ENCODE peak calls at places on chromosomes 11 and 22, in seven cellular contexts. One of them, this sample, is unnamed.

GRCh38 chr11:35304900-35305299 is 114.5 kb downstream of the SLC1A2 start:
- DNase-seq in iris pigment epithelial cell: no peak
- DNase-seq in heart left ventricle: no peak
- DNase-seq in hypothalamus: no peak
- DNase-seq in prostate gland: no peak
- DNase-seq in AG04450: no peak
- DNase-seq in neuronal stem cell: no peak
- DNase-seq in this sample: no peak

GRCh38 chr11:69339041-69339733 is 45.2 kb downstream of the MYEOV start:
- DNase-seq in iris pigment epithelial cell: no peak
- DNase-seq in heart left ventricle: no peak
- DNase-seq in hypothalamus: no peak
- DNase-seq in neuronal stem cell: no peak
- DNase-seq in AG04450: no peak
- DNase-seq in prostate gland: no peak
- DNase-seq in this sample: no peak

GRCh38 chr11:125777309-125777708 is 1.3 kb downstream of the PATE2 start:
- DNase-seq in AG04450: no peak
- DNase-seq in neuronal stem cell: no peak
- DNase-seq in iris pigment epithelial cell: peak; percentile 75
- DNase-seq in hypothalamus: no peak
- DNase-seq in heart left ventricle: no peak
- DNase-seq in prostate gland: no peak
- DNase-seq in this sample: no peak

GRCh38 chr11:13114566-13115465 is 105.7 kb downstream of the RASSF10 start:
- DNase-seq in AG04450: no peak
- DNase-seq in neuronal stem cell: peak; percentile 66
- DNase-seq in iris pigment epithelial cell: no peak
- DNase-seq in heart left ventricle: no peak
- DNase-seq in hypothalamus: no peak
- DNase-seq in prostate gland: peak; percentile 20
- DNase-seq in this sample: no peak

GRCh38 chr22:49739138-49739537 is 88.5 kb downstream of the BRD1 start:
- DNase-seq in hypothalamus: no peak
- DNase-seq in prostate gland: no peak
- DNase-seq in neuronal stem cell: no peak
- DNase-seq in AG04450: no peak
- DNase-seq in iris pigment epithelial cell: no peak
- DNase-seq in heart left ventricle: no peak
- DNase-seq in this sample: no peak

GRCh38 chr22:39907605-39908097 is 6.8 kb downstream of the GRAP2 start:
- DNase-seq in iris pigment epithelial cell: no peak
- DNase-seq in hypothalamus: no peak
- DNase-seq in prostate gland: no peak
- DNase-seq in heart left ventricle: no peak
- DNase-seq in AG04450: no peak
- DNase-seq in neuronal stem cell: no peak
- DNase-seq in this sample: no peak

GRCh38 chr11:65492637-65493366 is 6.0 kb upstream of the MALAT1 start:
- DNase-seq in neuronal stem cell: no peak
- DNase-seq in heart left ventricle: peak; percentile 90
- DNase-seq in iris pigment epithelial cell: peak; percentile 91
- DNase-seq in AG04450: no peak
- DNase-seq in hypothalamus: no peak
- DNase-seq in prostate gland: no peak
- DNase-seq in this sample: no peak

GRCh38 chr11:8006349-8006977 is 19.3 kb downstream of the EIF3F start:
- DNase-seq in heart left ventricle: peak; percentile 57
- DNase-seq in neuronal stem cell: peak; percentile 66
- DNase-seq in hypothalamus: no peak
- DNase-seq in iris pigment epithelial cell: peak; percentile 61
- DNase-seq in AG04450: peak; percentile 44
- DNase-seq in prostate gland: peak; percentile 28
- DNase-seq in this sample: peak; percentile 82

GRCh38 chr22:40178417-40179409 is 988 bp downstream of the TNRC6B start:
- DNase-seq in neuronal stem cell: peak; percentile 62
- DNase-seq in iris pigment epithelial cell: peak; percentile 55
- DNase-seq in hypothalamus: no peak
- DNase-seq in prostate gland: peak; percentile 33
- DNase-seq in heart left ventricle: no peak
- DNase-seq in AG04450: no peak
- DNase-seq in this sample: peak; percentile 21

GRCh38 chr11:57357827-57358226 is 19.7 kb downstream of the P2RX3 start:
- DNase-seq in heart left ventricle: no peak
- DNase-seq in iris pigment epithelial cell: peak; percentile 50
- DNase-seq in AG04450: no peak
- DNase-seq in neuronal stem cell: no peak
- DNase-seq in hypothalamus: no peak
- DNase-seq in prostate gland: no peak
- DNase-seq in this sample: peak; percentile 29

GRCh38 chr11:112961751-112962747 is 829 bp downstream of the NCAM1 start:
- DNase-seq in hypothalamus: peak; percentile 60
- DNase-seq in iris pigment epithelial cell: peak; percentile 23
- DNase-seq in AG04450: no peak
- DNase-seq in heart left ventricle: peak; percentile 29
- DNase-seq in prostate gland: no peak
- DNase-seq in neuronal stem cell: peak; percentile 39
- DNase-seq in this sample: no peak

GRCh38 chr11:86486261-86487030 is 111.8 kb downstream of the CCDC81 start:
- DNase-seq in hypothalamus: no peak
- DNase-seq in heart left ventricle: no peak
- DNase-seq in AG04450: no peak
- DNase-seq in iris pigment epithelial cell: no peak
- DNase-seq in neuronal stem cell: no peak
- DNase-seq in prostate gland: no peak
- DNase-seq in this sample: no peak

GRCh38 chr11:2458321-2458720 is 13.5 kb downstream of the KCNQ1 start:
- DNase-seq in iris pigment epithelial cell: no peak
- DNase-seq in prostate gland: no peak
- DNase-seq in heart left ventricle: peak; percentile 22
- DNase-seq in hypothalamus: no peak
- DNase-seq in AG04450: no peak
- DNase-seq in neuronal stem cell: no peak
- DNase-seq in this sample: no peak

GRCh38 chr11:125165664-125166346 is 1.3 kb downstream of the PKNOX2 start:
- DNase-seq in hypothalamus: no peak
- DNase-seq in neuronal stem cell: no peak
- DNase-seq in AG04450: no peak
- DNase-seq in iris pigment epithelial cell: peak; percentile 37
- DNase-seq in prostate gland: no peak
- DNase-seq in heart left ventricle: no peak
- DNase-seq in this sample: no peak

GRCh38 chr11:66595245-66595904 is 2.4 kb downstream of the CCS start:
- DNase-seq in AG04450: no peak
- DNase-seq in heart left ventricle: peak; percentile 57
- DNase-seq in prostate gland: no peak
- DNase-seq in iris pigment epithelial cell: peak; percentile 52
- DNase-seq in hypothalamus: no peak
- DNase-seq in neuronal stem cell: no peak
- DNase-seq in this sample: no peak

GRCh38 chr11:76216536-76217326 is 10.4 kb upstream of the WNT11 start:
- DNase-seq in prostate gland: no peak
- DNase-seq in neuronal stem cell: no peak
- DNase-seq in hypothalamus: no peak
- DNase-seq in AG04450: no peak
- DNase-seq in iris pigment epithelial cell: no peak
- DNase-seq in heart left ventricle: no peak
- DNase-seq in this sample: no peak

GRCh38 chr11:116558504-116559252 is 214.1 kb downstream of the BUD13 start:
- DNase-seq in heart left ventricle: no peak
- DNase-seq in AG04450: no peak
- DNase-seq in neuronal stem cell: no peak
- DNase-seq in prostate gland: no peak
- DNase-seq in hypothalamus: no peak
- DNase-seq in iris pigment epithelial cell: no peak
- DNase-seq in this sample: peak; percentile 38

GRCh38 chr11:45941285-45941684 is 18.8 kb downstream of the LARGE2 start:
- DNase-seq in heart left ventricle: no peak
- DNase-seq in neuronal stem cell: no peak
- DNase-seq in iris pigment epithelial cell: no peak
- DNase-seq in AG04450: no peak
- DNase-seq in hypothalamus: no peak
- DNase-seq in prostate gland: no peak
- DNase-seq in this sample: no peak

GRCh38 chr11:75524576-75525432 is 937 bp downstream of the GDPD5 start:
- DNase-seq in heart left ventricle: no peak
- DNase-seq in neuronal stem cell: peak; percentile 36
- DNase-seq in AG04450: no peak
- DNase-seq in prostate gland: no peak
- DNase-seq in hypothalamus: no peak
- DNase-seq in iris pigment epithelial cell: no peak
- DNase-seq in this sample: peak; percentile 38

GRCh38 chr11:109644158-109644557 is 222.2 kb downstream of the C11orf87 start:
- DNase-seq in prostate gland: no peak
- DNase-seq in heart left ventricle: peak; percentile 44
- DNase-seq in hypothalamus: peak; percentile 3
- DNase-seq in AG04450: no peak
- DNase-seq in neuronal stem cell: no peak
- DNase-seq in iris pigment epithelial cell: no peak
- DNase-seq in this sample: no peak

GRCh38 chr11:70421123-70421522 is 22.8 kb downstream of the CTTN start:
- DNase-seq in neuronal stem cell: no peak
- DNase-seq in hypothalamus: no peak
- DNase-seq in heart left ventricle: no peak
- DNase-seq in iris pigment epithelial cell: no peak
- DNase-seq in prostate gland: no peak
- DNase-seq in AG04450: no peak
- DNase-seq in this sample: no peak

GRCh38 chr11:46294365-46295309 is 17.2 kb downstream of the CREB3L1 start:
- DNase-seq in iris pigment epithelial cell: peak; percentile 92
- DNase-seq in AG04450: peak; percentile 82
- DNase-seq in heart left ventricle: no peak
- DNase-seq in prostate gland: no peak
- DNase-seq in neuronal stem cell: peak; percentile 70
- DNase-seq in hypothalamus: no peak
- DNase-seq in this sample: peak; percentile 88

GRCh38 chr11:63165710-63166310 is 21.8 kb upstream of the SLC22A24 start:
- DNase-seq in heart left ventricle: no peak
- DNase-seq in prostate gland: no peak
- DNase-seq in AG04450: no peak
- DNase-seq in hypothalamus: no peak
- DNase-seq in neuronal stem cell: no peak
- DNase-seq in iris pigment epithelial cell: peak; percentile 34
- DNase-seq in this sample: no peak

GRCh38 chr22:42805998-42806481 is 51.0 kb downstream of the ARFGAP3 start:
- DNase-seq in prostate gland: no peak
- DNase-seq in AG04450: no peak
- DNase-seq in heart left ventricle: no peak
- DNase-seq in iris pigment epithelial cell: no peak
- DNase-seq in neuronal stem cell: no peak
- DNase-seq in hypothalamus: no peak
- DNase-seq in this sample: peak; percentile 49

GRCh38 chr11:9264381-9265210 is 554 bp downstream of the DENND5A start:
- DNase-seq in hypothalamus: peak; percentile 53
- DNase-seq in prostate gland: peak; percentile 19
- DNase-seq in AG04450: no peak
- DNase-seq in heart left ventricle: peak; percentile 64
- DNase-seq in iris pigment epithelial cell: peak; percentile 83
- DNase-seq in neuronal stem cell: peak; percentile 31
- DNase-seq in this sample: peak; percentile 58

GRCh38 chr11:68043349-68044144 is 4.7 kb downstream of the TCIRG1 start:
- DNase-seq in neuronal stem cell: no peak
- DNase-seq in iris pigment epithelial cell: peak; percentile 78
- DNase-seq in heart left ventricle: no peak
- DNase-seq in hypothalamus: no peak
- DNase-seq in prostate gland: no peak
- DNase-seq in AG04450: no peak
- DNase-seq in this sample: peak; percentile 76

GRCh38 chr22:21451545-21452520 is 15.4 kb upstream of the TMEM191C start:
- DNase-seq in AG04450: no peak
- DNase-seq in hypothalamus: no peak
- DNase-seq in neuronal stem cell: no peak
- DNase-seq in iris pigment epithelial cell: no peak
- DNase-seq in heart left ventricle: peak; percentile 9
- DNase-seq in prostate gland: peak; percentile 1
- DNase-seq in this sample: no peak

GRCh38 chr22:46019351-46019750 is 42.4 kb upstream of the WNT7B start:
- DNase-seq in hypothalamus: no peak
- DNase-seq in iris pigment epithelial cell: no peak
- DNase-seq in AG04450: no peak
- DNase-seq in prostate gland: no peak
- DNase-seq in neuronal stem cell: no peak
- DNase-seq in heart left ventricle: no peak
- DNase-seq in this sample: no peak

GRCh38 chr11:134478176-134478575 is 66.1 kb upstream of the B3GAT1 start:
- DNase-seq in neuronal stem cell: no peak
- DNase-seq in iris pigment epithelial cell: no peak
- DNase-seq in AG04450: no peak
- DNase-seq in heart left ventricle: no peak
- DNase-seq in prostate gland: no peak
- DNase-seq in hypothalamus: no peak
- DNase-seq in this sample: no peak

GRCh38 chr11:795638-796564 is 2.2 kb downstream of the SLC25A22 start:
- DNase-seq in prostate gland: peak; percentile 69
- DNase-seq in neuronal stem cell: no peak
- DNase-seq in iris pigment epithelial cell: peak; percentile 87
- DNase-seq in hypothalamus: no peak
- DNase-seq in AG04450: peak; percentile 48
- DNase-seq in heart left ventricle: peak; percentile 80
- DNase-seq in this sample: peak; percentile 93

GRCh38 chr22:44396727-44397722 is 84.3 kb upstream of the SHISAL1 start:
- DNase-seq in AG04450: no peak
- DNase-seq in iris pigment epithelial cell: no peak
- DNase-seq in neuronal stem cell: no peak
- DNase-seq in heart left ventricle: peak; percentile 5
- DNase-seq in hypothalamus: no peak
- DNase-seq in prostate gland: no peak
- DNase-seq in this sample: no peak

GRCh38 chr11:6632116-6633073 is 13.2 kb upstream of the TPP1 start:
- DNase-seq in AG04450: no peak
- DNase-seq in neuronal stem cell: no peak
- DNase-seq in prostate gland: no peak
- DNase-seq in iris pigment epithelial cell: no peak
- DNase-seq in hypothalamus: no peak
- DNase-seq in heart left ventricle: no peak
- DNase-seq in this sample: no peak

GRCh38 chr11:79321282-79321681 is 119.5 kb downstream of the TENM4 start:
- DNase-seq in prostate gland: no peak
- DNase-seq in heart left ventricle: no peak
- DNase-seq in neuronal stem cell: no peak
- DNase-seq in iris pigment epithelial cell: no peak
- DNase-seq in hypothalamus: no peak
- DNase-seq in AG04450: peak; percentile 16
- DNase-seq in this sample: no peak

GRCh38 chr11:86692317-86692716 is 19.9 kb upstream of the ME3 start:
- DNase-seq in prostate gland: no peak
- DNase-seq in AG04450: no peak
- DNase-seq in hypothalamus: no peak
- DNase-seq in iris pigment epithelial cell: peak; percentile 75
- DNase-seq in neuronal stem cell: no peak
- DNase-seq in heart left ventricle: no peak
- DNase-seq in this sample: no peak

GRCh38 chr11:109071712-109072524 is 350.1 kb upstream of the C11orf87 start:
- DNase-seq in hypothalamus: no peak
- DNase-seq in heart left ventricle: peak; percentile 23
- DNase-seq in prostate gland: peak; percentile 59
- DNase-seq in AG04450: peak; percentile 6
- DNase-seq in iris pigment epithelial cell: peak; percentile 83
- DNase-seq in neuronal stem cell: no peak
- DNase-seq in this sample: peak; percentile 14

GRCh38 chr11:122189259-122189658 is 73.2 kb upstream of the BLID start:
- DNase-seq in hypothalamus: no peak
- DNase-seq in AG04450: peak; percentile 85
- DNase-seq in heart left ventricle: no peak
- DNase-seq in iris pigment epithelial cell: peak; percentile 98
- DNase-seq in neuronal stem cell: no peak
- DNase-seq in prostate gland: no peak
- DNase-seq in this sample: peak; percentile 82

GRCh38 chr11:63769044-63769718 is 606 bp upstream of the ZFTA start:
- DNase-seq in hypothalamus: no peak
- DNase-seq in heart left ventricle: peak; percentile 46
- DNase-seq in iris pigment epithelial cell: no peak
- DNase-seq in AG04450: no peak
- DNase-seq in prostate gland: no peak
- DNase-seq in neuronal stem cell: peak; percentile 41
- DNase-seq in this sample: peak; percentile 72

GRCh38 chr11:67268036-67268683 is 1.9 kb downstream of the GRK2 start:
- DNase-seq in hypothalamus: no peak
- DNase-seq in neuronal stem cell: no peak
- DNase-seq in prostate gland: no peak
- DNase-seq in iris pigment epithelial cell: no peak
- DNase-seq in AG04450: no peak
- DNase-seq in heart left ventricle: no peak
- DNase-seq in this sample: no peak